ENCODE peak calls at places on chromosome 14, in five cellular contexts. One of them, this sample, is unnamed.

GRCh38 chr14:71468701-71469100 is 463.5 kb upstream of the RGS6 start:
- DNase-seq in activated naive CD8-positive, alpha-beta T cell treated with anti-CD3 and anti-CD28 coated beads, Interleukin-2, amount 50 U/mL, for 24 hours: no peak
- DNase-seq in T-helper 17 cell: no peak
- DNase-seq in NCI-H1105 treated with DMSO at 0.1 percent for 48 hours: no peak
- DNase-seq in fibroblast of mammary gland: no peak
- DNase-seq in this sample: no peak

GRCh38 chr14:65069874-65070709 is 32.2 kb downstream of the MAX start:
- DNase-seq in activated naive CD8-positive, alpha-beta T cell treated with anti-CD3 and anti-CD28 coated beads, Interleukin-2, amount 50 U/mL, for 24 hours: no peak
- DNase-seq in T-helper 17 cell: no peak
- DNase-seq in NCI-H1105 treated with DMSO at 0.1 percent for 48 hours: peak
- DNase-seq in fibroblast of mammary gland: no peak
- DNase-seq in this sample: peak

GRCh38 chr14:23578560-23579310 is at the start of gene JPH4:
- DNase-seq in activated naive CD8-positive, alpha-beta T cell treated with anti-CD3 and anti-CD28 coated beads, Interleukin-2, amount 50 U/mL, for 24 hours: no peak
- DNase-seq in T-helper 17 cell: no peak
- DNase-seq in NCI-H1105 treated with DMSO at 0.1 percent for 48 hours: peak
- DNase-seq in fibroblast of mammary gland: no peak
- DNase-seq in this sample: peak

GRCh38 chr14:105023791-105024480 is 3.1 kb upstream of the CDCA4 start:
- DNase-seq in activated naive CD8-positive, alpha-beta T cell treated with anti-CD3 and anti-CD28 coated beads, Interleukin-2, amount 50 U/mL, for 24 hours: no peak
- DNase-seq in T-helper 17 cell: no peak
- DNase-seq in NCI-H1105 treated with DMSO at 0.1 percent for 48 hours: no peak
- DNase-seq in fibroblast of mammary gland: peak
- DNase-seq in this sample: no peak

GRCh38 chr14:105526781-105527380 is 498 bp downstream of the TMEM121 start:
- DNase-seq in activated naive CD8-positive, alpha-beta T cell treated with anti-CD3 and anti-CD28 coated beads, Interleukin-2, amount 50 U/mL, for 24 hours: peak
- DNase-seq in T-helper 17 cell: no peak
- DNase-seq in NCI-H1105 treated with DMSO at 0.1 percent for 48 hours: no peak
- DNase-seq in fibroblast of mammary gland: no peak
- DNase-seq in this sample: no peak

GRCh38 chr14:100332797-100333196 is 9.7 kb downstream of the SLC25A47 start:
- DNase-seq in activated naive CD8-positive, alpha-beta T cell treated with anti-CD3 and anti-CD28 coated beads, Interleukin-2, amount 50 U/mL, for 24 hours: no peak
- DNase-seq in T-helper 17 cell: no peak
- DNase-seq in NCI-H1105 treated with DMSO at 0.1 percent for 48 hours: no peak
- DNase-seq in fibroblast of mammary gland: no peak
- DNase-seq in this sample: no peak

GRCh38 chr14:29743566-29743965 is 184.1 kb downstream of the PRKD1 start:
- DNase-seq in activated naive CD8-positive, alpha-beta T cell treated with anti-CD3 and anti-CD28 coated beads, Interleukin-2, amount 50 U/mL, for 24 hours: no peak
- DNase-seq in T-helper 17 cell: no peak
- DNase-seq in NCI-H1105 treated with DMSO at 0.1 percent for 48 hours: no peak
- DNase-seq in fibroblast of mammary gland: no peak
- DNase-seq in this sample: no peak

GRCh38 chr14:74501135-74501614 is 7.6 kb downstream of the ISCA2 start:
- DNase-seq in activated naive CD8-positive, alpha-beta T cell treated with anti-CD3 and anti-CD28 coated beads, Interleukin-2, amount 50 U/mL, for 24 hours: no peak
- DNase-seq in T-helper 17 cell: no peak
- DNase-seq in NCI-H1105 treated with DMSO at 0.1 percent for 48 hours: peak
- DNase-seq in fibroblast of mammary gland: peak
- DNase-seq in this sample: peak

GRCh38 chr14:75673345-75673744 is 12.3 kb downstream of the TTLL5 start:
- DNase-seq in activated naive CD8-positive, alpha-beta T cell treated with anti-CD3 and anti-CD28 coated beads, Interleukin-2, amount 50 U/mL, for 24 hours: no peak
- DNase-seq in T-helper 17 cell: no peak
- DNase-seq in NCI-H1105 treated with DMSO at 0.1 percent for 48 hours: no peak
- DNase-seq in fibroblast of mammary gland: no peak
- DNase-seq in this sample: no peak

GRCh38 chr14:71931492-71932228 is 569 bp upstream of the RGS6 start:
- DNase-seq in activated naive CD8-positive, alpha-beta T cell treated with anti-CD3 and anti-CD28 coated beads, Interleukin-2, amount 50 U/mL, for 24 hours: peak
- DNase-seq in T-helper 17 cell: no peak
- DNase-seq in NCI-H1105 treated with DMSO at 0.1 percent for 48 hours: peak
- DNase-seq in fibroblast of mammary gland: no peak
- DNase-seq in this sample: no peak

GRCh38 chr14:99853206-99853605 is 60.0 kb downstream of the EML1 start:
- DNase-seq in activated naive CD8-positive, alpha-beta T cell treated with anti-CD3 and anti-CD28 coated beads, Interleukin-2, amount 50 U/mL, for 24 hours: no peak
- DNase-seq in T-helper 17 cell: no peak
- DNase-seq in NCI-H1105 treated with DMSO at 0.1 percent for 48 hours: no peak
- DNase-seq in fibroblast of mammary gland: no peak
- DNase-seq in this sample: no peak

GRCh38 chr14:100178691-100179090 is 19.2 kb upstream of the DEGS2 start:
- DNase-seq in activated naive CD8-positive, alpha-beta T cell treated with anti-CD3 and anti-CD28 coated beads, Interleukin-2, amount 50 U/mL, for 24 hours: no peak
- DNase-seq in T-helper 17 cell: no peak
- DNase-seq in NCI-H1105 treated with DMSO at 0.1 percent for 48 hours: no peak
- DNase-seq in fibroblast of mammary gland: no peak
- DNase-seq in this sample: no peak

GRCh38 chr14:51963164-51963733 is 26.1 kb upstream of the RTRAF start:
- DNase-seq in activated naive CD8-positive, alpha-beta T cell treated with anti-CD3 and anti-CD28 coated beads, Interleukin-2, amount 50 U/mL, for 24 hours: no peak
- DNase-seq in T-helper 17 cell: no peak
- DNase-seq in NCI-H1105 treated with DMSO at 0.1 percent for 48 hours: peak
- DNase-seq in fibroblast of mammary gland: no peak
- DNase-seq in this sample: no peak